ENCODE peak calls at places on chromosomes 6 and 20, in five cellular contexts. One of them, this sample, is unnamed.

GRCh38 chr6:143485967-143486366 is 25.6 kb downstream of the FUCA2 start:
- DNase-seq in neuronal stem cell: no peak
- DNase-seq in heart left ventricle: no peak
- DNase-seq in naive B cell: no peak
- DNase-seq in effector memory CD8-positive, alpha-beta T cell: no peak
- DNase-seq in this sample: no peak

GRCh38 chr6:135451617-135452190 is 45.8 kb downstream of the AHI1 start:
- DNase-seq in neuronal stem cell: peak
- DNase-seq in heart left ventricle: no peak
- DNase-seq in effector memory CD8-positive, alpha-beta T cell: peak
- DNase-seq in naive B cell: peak
- DNase-seq in this sample: no peak

GRCh38 chr6:43699564-43700186 is 12.1 kb upstream of the MRPS18A start:
- DNase-seq in heart left ventricle: no peak
- DNase-seq in naive B cell: no peak
- DNase-seq in effector memory CD8-positive, alpha-beta T cell: no peak
- DNase-seq in neuronal stem cell: no peak
- DNase-seq in this sample: no peak

GRCh38 chr6:12340488-12340818 is 50.3 kb downstream of the EDN1 start:
- DNase-seq in naive B cell: no peak
- DNase-seq in effector memory CD8-positive, alpha-beta T cell: no peak
- DNase-seq in neuronal stem cell: no peak
- DNase-seq in heart left ventricle: no peak
- DNase-seq in this sample: no peak

GRCh38 chr6:113858067-113858604 is 991 bp downstream of the MARCKS start:
- DNase-seq in effector memory CD8-positive, alpha-beta T cell: no peak
- DNase-seq in naive B cell: peak
- DNase-seq in neuronal stem cell: peak
- DNase-seq in heart left ventricle: peak
- DNase-seq in this sample: peak

GRCh38 chr20:44832724-44833123 is 22.4 kb upstream of the RIMS4 start:
- DNase-seq in naive B cell: no peak
- DNase-seq in effector memory CD8-positive, alpha-beta T cell: no peak
- DNase-seq in neuronal stem cell: no peak
- DNase-seq in heart left ventricle: no peak
- DNase-seq in this sample: no peak

GRCh38 chr6:135088818-135089809 is 34.5 kb upstream of the HBS1L start:
- DNase-seq in neuronal stem cell: no peak
- DNase-seq in effector memory CD8-positive, alpha-beta T cell: peak
- DNase-seq in naive B cell: no peak
- DNase-seq in heart left ventricle: no peak
- DNase-seq in this sample: peak

GRCh38 chr6:112752791-112753190 is 405.7 kb downstream of the RFPL4B start:
- DNase-seq in naive B cell: no peak
- DNase-seq in neuronal stem cell: no peak
- DNase-seq in effector memory CD8-positive, alpha-beta T cell: no peak
- DNase-seq in heart left ventricle: no peak
- DNase-seq in this sample: no peak

GRCh38 chr6:145836767-145837166 is 22.2 kb upstream of the FBXO30 start:
- DNase-seq in heart left ventricle: no peak
- DNase-seq in neuronal stem cell: no peak
- DNase-seq in effector memory CD8-positive, alpha-beta T cell: no peak
- DNase-seq in naive B cell: no peak
- DNase-seq in this sample: no peak

GRCh38 chr6:25468881-25469280 is 183.1 kb upstream of the SCGN start:
- DNase-seq in effector memory CD8-positive, alpha-beta T cell: no peak
- DNase-seq in neuronal stem cell: no peak
- DNase-seq in naive B cell: no peak
- DNase-seq in heart left ventricle: no peak
- DNase-seq in this sample: no peak